ENCODE peak calls at places on chromosomes 4 and X, in five cellular contexts. One of them, this sample, is unnamed. For H3K4me1, the result is how much of the 10 kb centered on the place peaks cover.

GRCh38 chr4:141041021-141041476 is 92.2 kb downstream of the RNF150 start:
- DNase-seq in lower lobe of right lung: no peak
- DNase-seq in tibial nerve: no peak
- DNase-seq in psoas muscle: no peak
- DNase-seq in trophoblast cell: no peak
- DNase-seq in this sample: no peak

GRCh38 chrX:69158166-69159040 is 6.8 kb downstream of the PJA1 start:
- DNase-seq in psoas muscle: peak
- DNase-seq in trophoblast cell: peak
- DNase-seq in tibial nerve: peak
- DNase-seq in lower lobe of right lung: no peak
- DNase-seq in this sample: no peak

GRCh38 chr4:31390849-31391248 is 670.7 kb downstream of the PCDH7 start:
- DNase-seq in lower lobe of right lung: no peak
- DNase-seq in trophoblast cell: no peak
- DNase-seq in tibial nerve: no peak
- DNase-seq in psoas muscle: no peak
- DNase-seq in this sample: no peak

GRCh38 chrX:11741574-11741973 is 16.5 kb upstream of the MSL3 start:
- DNase-seq in tibial nerve: no peak
- DNase-seq in trophoblast cell: no peak
- DNase-seq in psoas muscle: no peak
- DNase-seq in lower lobe of right lung: no peak
- DNase-seq in this sample: no peak

GRCh38 chr4:165440415-165440882 is 61.6 kb downstream of the CPE start:
- DNase-seq in psoas muscle: no peak
- DNase-seq in trophoblast cell: peak
- DNase-seq in lower lobe of right lung: no peak
- DNase-seq in tibial nerve: no peak
- DNase-seq in this sample: no peak

GRCh38 chrX:72609313-72609712 is 36.7 kb upstream of the HDAC8 start:
- DNase-seq in tibial nerve: no peak
- DNase-seq in lower lobe of right lung: no peak
- DNase-seq in trophoblast cell: peak
- DNase-seq in psoas muscle: no peak
- DNase-seq in this sample: no peak

GRCh38 chrX:54484666-54485065 is 11.4 kb downstream of the FGD1 start:
- DNase-seq in psoas muscle: no peak
- DNase-seq in lower lobe of right lung: no peak
- DNase-seq in trophoblast cell: no peak
- DNase-seq in tibial nerve: no peak
- DNase-seq in this sample: no peak

GRCh38 chrX:123648028-123648810 is 84.6 kb downstream of the THOC2 start:
- DNase-seq in tibial nerve: no peak
- DNase-seq in trophoblast cell: no peak
- DNase-seq in psoas muscle: no peak
- DNase-seq in lower lobe of right lung: peak
- DNase-seq in this sample: no peak

GRCh38 chr4:137417676-137418075 is 114.6 kb downstream of the PCDH18 start:
- DNase-seq in tibial nerve: no peak
- DNase-seq in psoas muscle: no peak
- DNase-seq in trophoblast cell: no peak
- DNase-seq in lower lobe of right lung: no peak
- DNase-seq in this sample: no peak

GRCh38 chrX:148878371-148878770 is 378.0 kb downstream of the AFF2 start:
- DNase-seq in psoas muscle: no peak
- DNase-seq in lower lobe of right lung: no peak
- DNase-seq in trophoblast cell: peak
- DNase-seq in tibial nerve: no peak
- DNase-seq in this sample: no peak

GRCh38 chr4:54231419-54232150 is 2.5 kb downstream of the PDGFRA start:
- DNase-seq in lower lobe of right lung: no peak
- DNase-seq in psoas muscle: peak
- DNase-seq in tibial nerve: peak
- DNase-seq in trophoblast cell: no peak
- DNase-seq in this sample: peak

GRCh38 chrX:12308420-12308819 is 170.1 kb downstream of the FRMPD4 start:
- DNase-seq in trophoblast cell: no peak
- DNase-seq in psoas muscle: no peak
- DNase-seq in lower lobe of right lung: no peak
- DNase-seq in tibial nerve: no peak
- DNase-seq in this sample: no peak

GRCh38 chrX:20399728-20400414 is 133.2 kb upstream of the RPS6KA3 start:
- DNase-seq in lower lobe of right lung: no peak
- DNase-seq in trophoblast cell: no peak
- DNase-seq in tibial nerve: no peak
- DNase-seq in psoas muscle: no peak
- DNase-seq in this sample: no peak

GRCh38 chrX:148960060-148960459 is 459.6 kb downstream of the AFF2 start:
- DNase-seq in psoas muscle: no peak
- DNase-seq in tibial nerve: no peak
- DNase-seq in trophoblast cell: no peak
- DNase-seq in lower lobe of right lung: no peak
- DNase-seq in this sample: no peak

GRCh38 chr4:109365944-109366343 is 63.5 kb upstream of the COL25A1 start:
- DNase-seq in trophoblast cell: no peak
- DNase-seq in lower lobe of right lung: no peak
- DNase-seq in tibial nerve: no peak
- DNase-seq in psoas muscle: no peak
- DNase-seq in this sample: no peak

GRCh38 chr4:25903905-25904747 is 9.9 kb upstream of the SMIM20 start:
- DNase-seq in trophoblast cell: no peak
- DNase-seq in tibial nerve: no peak
- DNase-seq in lower lobe of right lung: no peak
- DNase-seq in psoas muscle: no peak
- DNase-seq in this sample: no peak

GRCh38 chrX:109843963-109844751 is 111.1 kb upstream of the ACSL4 start:
- DNase-seq in lower lobe of right lung: no peak
- DNase-seq in psoas muscle: no peak
- DNase-seq in trophoblast cell: no peak
- DNase-seq in tibial nerve: no peak
- DNase-seq in this sample: no peak

GRCh38 chr4:16439003-16439402 is 212.7 kb upstream of the TAPT1 start:
- DNase-seq in psoas muscle: no peak
- DNase-seq in tibial nerve: no peak
- DNase-seq in lower lobe of right lung: no peak
- DNase-seq in trophoblast cell: no peak
- DNase-seq in this sample: no peak

GRCh38 chrX:150544835-150545790 is 23.3 kb upstream of the MTM1 start:
- DNase-seq in tibial nerve: no peak
- DNase-seq in trophoblast cell: no peak
- DNase-seq in lower lobe of right lung: no peak
- DNase-seq in psoas muscle: no peak
- DNase-seq in this sample: no peak

GRCh38 chrX:150542846-150543229 is 25.6 kb upstream of the MTM1 start:
- DNase-seq in tibial nerve: no peak
- DNase-seq in psoas muscle: no peak
- DNase-seq in trophoblast cell: no peak
- DNase-seq in lower lobe of right lung: no peak
- DNase-seq in this sample: no peak

GRCh38 chrX:150543230-150544155 is 24.9 kb upstream of the MTM1 start:
- DNase-seq in lower lobe of right lung: no peak
- DNase-seq in trophoblast cell: no peak
- DNase-seq in tibial nerve: no peak
- DNase-seq in psoas muscle: no peak
- DNase-seq in this sample: no peak

GRCh38 chrX:150546711-150547153 is 21.7 kb upstream of the MTM1 start:
- DNase-seq in lower lobe of right lung: no peak
- DNase-seq in psoas muscle: no peak
- DNase-seq in trophoblast cell: no peak
- DNase-seq in tibial nerve: no peak
- DNase-seq in this sample: no peak

GRCh38 chrX:150544222-150544787 is 24.1 kb upstream of the MTM1 start:
- DNase-seq in psoas muscle: no peak
- DNase-seq in lower lobe of right lung: no peak
- DNase-seq in trophoblast cell: peak
- DNase-seq in tibial nerve: no peak
- DNase-seq in this sample: no peak
- H3K27ac ChIP-seq in psoas muscle: no peak
- H3K27ac ChIP-seq in lower lobe of right lung: no peak
- H3K27ac ChIP-seq in trophoblast cell: no peak
- H3K27ac ChIP-seq in tibial nerve: peak
- H3K27ac ChIP-seq in this sample: no peak

GRCh38 chr4:27084685-27085356 is 224.2 kb downstream of the STIM2 start:
- DNase-seq in trophoblast cell: peak
- DNase-seq in psoas muscle: no peak
- DNase-seq in tibial nerve: no peak
- DNase-seq in lower lobe of right lung: peak
- DNase-seq in this sample: no peak
- H3K4me1 ChIP-seq in trophoblast cell: under half
- H3K4me1 ChIP-seq in psoas muscle: under half
- H3K4me1 ChIP-seq in tibial nerve: under half
- H3K4me1 ChIP-seq in lower lobe of right lung: under half
- H3K4me1 ChIP-seq in this sample: under half

GRCh38 chr4:123830920-123831319 is 434.3 kb downstream of the SPRY1 start:
- DNase-seq in trophoblast cell: no peak
- DNase-seq in lower lobe of right lung: no peak
- DNase-seq in psoas muscle: no peak
- DNase-seq in tibial nerve: no peak
- DNase-seq in this sample: no peak
- H3K27ac ChIP-seq in trophoblast cell: no peak
- H3K27ac ChIP-seq in lower lobe of right lung: peak
- H3K27ac ChIP-seq in psoas muscle: peak
- H3K27ac ChIP-seq in tibial nerve: no peak
- H3K27ac ChIP-seq in this sample: no peak

GRCh38 chrX:66014560-66014959 is 25.3 kb downstream of the VSIG4 start:
- DNase-seq in lower lobe of right lung: no peak
- DNase-seq in tibial nerve: no peak
- DNase-seq in psoas muscle: no peak
- DNase-seq in trophoblast cell: no peak
- DNase-seq in this sample: no peak
- H3K4me1 ChIP-seq in lower lobe of right lung: under half
- H3K4me1 ChIP-seq in tibial nerve: under half
- H3K4me1 ChIP-seq in psoas muscle: under half
- H3K4me1 ChIP-seq in trophoblast cell: under half
- H3K4me1 ChIP-seq in this sample: under half

GRCh38 chr4:153651041-153651960 is 32.8 kb upstream of the TLR2 start:
- DNase-seq in lower lobe of right lung: peak
- DNase-seq in psoas muscle: no peak
- DNase-seq in trophoblast cell: peak
- DNase-seq in tibial nerve: peak
- DNase-seq in this sample: peak

GRCh38 chr4:153655928-153656327 is 28.2 kb upstream of the TLR2 start:
- DNase-seq in trophoblast cell: peak
- DNase-seq in psoas muscle: peak
- DNase-seq in lower lobe of right lung: peak
- DNase-seq in tibial nerve: peak
- DNase-seq in this sample: peak

GRCh38 chr4:153651961-153652784 is 31.9 kb upstream of the TLR2 start:
- DNase-seq in tibial nerve: no peak
- DNase-seq in trophoblast cell: peak
- DNase-seq in psoas muscle: no peak
- DNase-seq in lower lobe of right lung: no peak
- DNase-seq in this sample: no peak

GRCh38 chr4:153649572-153649991 is 34.5 kb upstream of the TLR2 start:
- DNase-seq in lower lobe of right lung: no peak
- DNase-seq in trophoblast cell: peak
- DNase-seq in psoas muscle: no peak
- DNase-seq in tibial nerve: no peak
- DNase-seq in this sample: no peak

DNA sequence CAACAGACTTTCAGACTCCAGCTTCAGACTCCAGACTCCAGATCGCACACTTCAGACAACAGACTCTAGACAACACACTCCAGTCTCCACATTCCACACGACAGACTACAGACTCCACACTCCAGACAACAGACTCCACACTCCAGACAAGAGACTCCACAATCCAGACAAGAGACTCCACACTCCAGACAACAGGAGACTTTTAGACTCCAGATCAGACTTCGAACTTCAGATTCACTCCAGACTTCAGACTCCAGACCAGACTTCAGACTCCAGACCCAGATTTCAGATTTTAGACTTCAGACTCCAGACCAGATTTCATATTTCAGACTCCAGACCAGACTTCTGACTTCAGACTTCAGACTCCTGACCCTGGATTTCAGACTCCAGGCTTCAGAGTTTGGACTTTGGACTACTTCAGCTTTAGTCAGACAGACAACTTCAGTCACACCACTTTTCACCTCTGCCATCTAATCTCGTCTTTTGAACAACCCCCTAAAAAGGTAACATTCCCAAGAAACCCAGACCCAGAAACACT is 29.0 kb upstream of the TLR2 start:
- DNase-seq in lower lobe of right lung: no peak
- DNase-seq in tibial nerve: no peak
- DNase-seq in trophoblast cell: no peak
- DNase-seq in psoas muscle: no peak
- DNase-seq in this sample: no peak
- H3K27ac ChIP-seq in lower lobe of right lung: peak
- H3K27ac ChIP-seq in tibial nerve: peak
- H3K27ac ChIP-seq in trophoblast cell: no peak
- H3K27ac ChIP-seq in psoas muscle: no peak
- H3K27ac ChIP-seq in this sample: peak

GRCh38 chr4:48041535-48042137 is 25.1 kb downstream of the NIPAL1 start:
- DNase-seq in trophoblast cell: no peak
- DNase-seq in lower lobe of right lung: no peak
- DNase-seq in psoas muscle: no peak
- DNase-seq in tibial nerve: no peak
- DNase-seq in this sample: no peak

GRCh38 chr4:48044298-48044697 is 27.7 kb downstream of the NIPAL1 start:
- DNase-seq in tibial nerve: no peak
- DNase-seq in psoas muscle: no peak
- DNase-seq in trophoblast cell: no peak
- DNase-seq in lower lobe of right lung: no peak
- DNase-seq in this sample: no peak

GRCh38 chr4:48043504-48043903 is 26.9 kb downstream of the NIPAL1 start:
- DNase-seq in lower lobe of right lung: no peak
- DNase-seq in tibial nerve: no peak
- DNase-seq in psoas muscle: no peak
- DNase-seq in trophoblast cell: no peak
- DNase-seq in this sample: no peak

GRCh38 chr4:48046059-48046458 is 29.5 kb downstream of the NIPAL1 start:
- DNase-seq in tibial nerve: no peak
- DNase-seq in psoas muscle: no peak
- DNase-seq in lower lobe of right lung: no peak
- DNase-seq in trophoblast cell: no peak
- DNase-seq in this sample: no peak

GRCh38 chr4:48042979-48043461 is 26.4 kb downstream of the NIPAL1 start:
- DNase-seq in lower lobe of right lung: no peak
- DNase-seq in trophoblast cell: peak
- DNase-seq in tibial nerve: no peak
- DNase-seq in psoas muscle: no peak
- DNase-seq in this sample: no peak
- H3K4me1 ChIP-seq in lower lobe of right lung: under half
- H3K4me1 ChIP-seq in trophoblast cell: under half
- H3K4me1 ChIP-seq in tibial nerve: under half
- H3K4me1 ChIP-seq in psoas muscle: under half
- H3K4me1 ChIP-seq in this sample: under half

DNA sequence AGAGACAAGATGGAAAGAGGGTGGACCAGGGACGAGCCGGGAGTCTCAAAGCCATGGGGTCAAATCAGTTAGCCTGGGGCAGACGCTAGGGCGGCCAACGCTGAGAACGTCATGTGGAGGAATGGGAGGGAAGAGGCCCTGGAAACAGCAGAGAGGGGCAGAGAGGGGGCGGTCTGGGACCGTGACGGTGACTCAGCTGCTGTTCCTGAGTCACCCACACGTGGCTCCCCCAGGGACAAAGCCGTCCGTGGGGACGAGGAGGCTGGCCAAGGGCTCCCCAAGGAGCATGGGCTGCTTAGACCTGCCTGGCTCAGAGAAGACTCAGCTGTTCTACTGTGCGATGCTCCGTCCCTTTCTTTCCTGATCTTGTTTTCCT is 108.4 kb upstream of the LRPAP1 start:
- DNase-seq in lower lobe of right lung: peak
- DNase-seq in psoas muscle: peak
- DNase-seq in tibial nerve: no peak
- DNase-seq in trophoblast cell: no peak
- DNase-seq in this sample: peak
- H3K27ac ChIP-seq in lower lobe of right lung: no peak
- H3K27ac ChIP-seq in psoas muscle: no peak
- H3K27ac ChIP-seq in tibial nerve: no peak
- H3K27ac ChIP-seq in trophoblast cell: no peak
- H3K27ac ChIP-seq in this sample: no peak

This sample was measured in aorta.